ENCODE peak calls at places on chromosomes 6 and 20, in seven cellular contexts. Q, P, A, D, Z, F and U are unnamed samples.
A peak's percentile ranks its signal among the peaks of the same experiment; 100 is the strongest.

GRCh38 chr20:62370115-62370806 is 3.1 kb upstream of the LAMA5 start:
- DNase-seq in D (no peak), A (peak; percentile 91), Q (no peak), P (no peak), Z (peak; percentile 45), F (peak; percentile 65), U (no peak)

GRCh38 chr6:71675386-71675785 is 211.0 kb upstream of the RIMS1 start:
- DNase-seq in Q (no peak), A (no peak), F (no peak), D (no peak), Z (no peak), P (no peak), U (no peak)

GRCh38 chr6:54697423-54697822 is 149.1 kb upstream of the FAM83B start:
- DNase-seq in A (peak; percentile 61), D (no peak), P (no peak), Z (no peak), F (peak; percentile 12), Q (no peak), U (peak; percentile 21)

GRCh38 chr20:63417213-63418120 is 55.0 kb downstream of the KCNQ2 start:
- DNase-seq in A (no peak), D (no peak), Z (no peak), Q (no peak), F (no peak), P (no peak), U (no peak)

GRCh38 chr6:109743739-109744138 is 52.6 kb downstream of the FIG4 start:
- DNase-seq in Z (no peak), D (no peak), F (peak; percentile 89), Q (no peak), P (no peak), A (peak; percentile 77), U (no peak)

GRCh38 chr6:139325003-139325600 is 33.3 kb upstream of the TXLNB start:
- DNase-seq in Q (no peak), D (no peak), P (no peak), Z (no peak), A (no peak), F (no peak), U (no peak)

GRCh38 chr6:41934278-41935189 is 7.1 kb downstream of the CCND3 start:
- DNase-seq in Q (no peak), F (peak; percentile 22), P (no peak), Z (no peak), A (no peak), D (no peak), U (no peak)

GRCh38 chr6:3517350-3517749 is 60.5 kb upstream of the SLC22A23 start:
- DNase-seq in Q (no peak), D (no peak), P (no peak), Z (no peak), F (peak; percentile 94), A (peak; percentile 80), U (no peak)

GRCh38 chr6:57221191-57221935 is 744 bp downstream of the RAB23 start:
- DNase-seq in P (peak; percentile 74), A (peak; percentile 63), Q (peak; percentile 64), F (peak; percentile 81), D (peak; percentile 57), Z (peak; percentile 53), U (peak; percentile 20)

GRCh38 chr20:39893013-39893685 is 795.9 kb downstream of the MAFB start:
- DNase-seq in F (peak; percentile 79), D (no peak), P (no peak), Q (no peak), Z (no peak), A (no peak), U (no peak)

GRCh38 chr20:39898467-39898852 is 790.6 kb downstream of the MAFB start:
- DNase-seq in P (no peak), Z (no peak), A (no peak), F (no peak), D (no peak), Q (no peak), U (no peak)

GRCh38 chr20:39899881-39900280 is 789.2 kb downstream of the MAFB start:
- DNase-seq in D (no peak), P (no peak), F (no peak), A (no peak), Z (no peak), Q (no peak), U (no peak)

GRCh38 chr20:39897058-39897457 is 792.0 kb downstream of the MAFB start:
- DNase-seq in P (no peak), Q (no peak), F (peak; percentile 93), Z (no peak), D (no peak), A (no peak), U (no peak)

GRCh38 chr20:39897781-39898466 is 791.1 kb downstream of the MAFB start:
- DNase-seq in P (no peak), A (no peak), F (peak; percentile 55), Q (no peak), Z (no peak), D (no peak), U (no peak)
- H3K27ac ChIP-seq in P (no peak overlapping the region), A (no peak overlapping the region), F (peak overlapping the region; percentile 15), Q (no peak overlapping the region), Z (no peak overlapping the region), D (no peak overlapping the region), U (no peak overlapping the region)

DNA sequence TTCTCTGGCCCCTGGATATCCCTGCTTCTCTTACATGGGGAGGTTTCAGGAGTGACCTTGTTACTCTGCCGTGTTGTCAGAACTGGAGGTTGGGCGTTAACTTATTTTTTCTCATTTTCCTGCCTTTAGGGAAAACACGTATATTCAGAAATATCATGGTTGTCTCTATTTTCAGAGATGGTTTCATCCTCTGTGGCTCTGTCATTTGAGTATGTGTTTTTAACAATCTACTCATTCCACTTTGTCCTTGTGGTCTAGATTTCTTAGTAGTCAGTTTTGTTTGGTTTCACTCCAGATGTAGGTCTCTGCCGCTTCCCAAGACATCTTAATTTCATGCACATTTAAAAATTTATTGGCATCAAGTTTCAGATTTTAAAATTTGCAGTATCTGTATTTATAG is 45.9 kb downstream of the KCNS1 start:
- DNase-seq in P (no peak), A (no peak), Z (no peak), F (no peak), Q (no peak), D (no peak), U (no peak)
- H3K4me1 ChIP-seq in P (peaks cover 3% of the 10 kb centered on the region), A (peaks cover 25% of the 10 kb centered on the region), Z (peaks cover 10% of the 10 kb centered on the region), F (peaks cover 30% of the 10 kb centered on the region), Q (peaks cover 25% of the 10 kb centered on the region), D (peaks cover 23% of the 10 kb centered on the region), U (no peaks in the 10 kb centered on the region)

GRCh38 chr6:26071135-26071534 is 16.1 kb upstream of the HFE start:
- DNase-seq in Q (no peak), F (peak; percentile 40), D (no peak), P (no peak), Z (no peak), A (no peak), U (no peak)

GRCh38 chr6:26064619-26065257 is 22.5 kb upstream of the HFE start:
- DNase-seq in D (no peak), F (peak; percentile 70), A (peak; percentile 68), P (no peak), Q (no peak), Z (no peak), U (peak; percentile 69)

GRCh38 chr6:26067367-26067766 is 19.9 kb upstream of the HFE start:
- DNase-seq in F (no peak), Q (no peak), D (no peak), Z (no peak), P (no peak), A (peak; percentile 52), U (no peak)

GRCh38 chr6:26068036-26068435 is 19.2 kb upstream of the HFE start:
- DNase-seq in A (no peak), F (no peak), Q (no peak), P (no peak), Z (no peak), D (no peak), U (no peak)

DNA sequence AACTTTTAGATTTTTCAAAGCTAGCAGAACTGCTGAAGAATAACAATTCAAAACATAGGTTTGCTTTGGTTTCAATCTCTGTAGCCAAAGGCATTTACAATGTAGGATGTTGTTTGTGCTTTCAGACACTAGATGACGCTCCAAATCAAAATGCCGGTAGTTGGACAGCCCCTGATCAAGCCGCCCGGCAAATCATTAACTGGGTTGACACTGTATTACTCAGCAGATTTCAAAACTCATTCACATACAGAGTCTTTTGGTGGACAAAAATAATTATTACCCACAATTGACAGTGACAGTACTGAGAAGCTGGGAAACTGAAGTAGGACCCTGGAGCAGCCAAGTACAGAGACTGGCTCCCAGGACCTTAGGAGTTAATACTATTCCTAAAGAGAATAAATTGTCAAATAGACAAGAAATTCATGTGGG is 21.3 kb upstream of the HFE start:
- DNase-seq in Q (peak; percentile 47), P (peak; percentile 48), A (peak; percentile 91), F (peak; percentile 91), D (peak; percentile 66), Z (peak; percentile 45), U (peak; percentile 93)
- H3K27ac ChIP-seq in Q (no peak overlapping the region), P (no peak overlapping the region), A (peak overlapping the region; percentile 32), F (peak overlapping the region; percentile 14), D (no peak overlapping the region), Z (peak overlapping the region; percentile 40), U (no peak overlapping the region)

GRCh38 chr6:125004198-125004597 is 42.0 kb downstream of the RNF217 start:
- DNase-seq in Q (peak; percentile 42), F (peak; percentile 2), A (no peak), Z (no peak), P (no peak), D (no peak), U (no peak)

GRCh38 chr6:124999105-124999764 is 37.0 kb downstream of the RNF217 start:
- DNase-seq in F (no peak), P (no peak), Q (no peak), D (no peak), Z (no peak), A (peak; percentile 53), U (peak; percentile 59)

GRCh38 chr6:125002090-125002741 is 40.0 kb downstream of the RNF217 start:
- DNase-seq in A (no peak), P (no peak), Q (no peak), Z (no peak), D (peak; percentile 79), F (no peak), U (peak; percentile 22)

GRCh38 chr6:125003070-125003469 is 40.8 kb downstream of the RNF217 start:
- DNase-seq in A (no peak), D (no peak), P (no peak), Z (no peak), F (no peak), Q (no peak), U (no peak)

GRCh38 chr6:125001684-125002083 is 39.4 kb downstream of the RNF217 start:
- DNase-seq in A (no peak), D (no peak), P (no peak), Z (no peak), Q (no peak), F (no peak), U (no peak)
- H3K4me1 ChIP-seq in A (peaks cover 19% of the 10 kb centered on the region), D (no peaks in the 10 kb centered on the region), P (peaks cover 3% of the 10 kb centered on the region), Z (peaks cover 52% of the 10 kb centered on the region), Q (peaks cover 28% of the 10 kb centered on the region), F (peaks cover 14% of the 10 kb centered on the region), U (no peaks in the 10 kb centered on the region)

DNA sequence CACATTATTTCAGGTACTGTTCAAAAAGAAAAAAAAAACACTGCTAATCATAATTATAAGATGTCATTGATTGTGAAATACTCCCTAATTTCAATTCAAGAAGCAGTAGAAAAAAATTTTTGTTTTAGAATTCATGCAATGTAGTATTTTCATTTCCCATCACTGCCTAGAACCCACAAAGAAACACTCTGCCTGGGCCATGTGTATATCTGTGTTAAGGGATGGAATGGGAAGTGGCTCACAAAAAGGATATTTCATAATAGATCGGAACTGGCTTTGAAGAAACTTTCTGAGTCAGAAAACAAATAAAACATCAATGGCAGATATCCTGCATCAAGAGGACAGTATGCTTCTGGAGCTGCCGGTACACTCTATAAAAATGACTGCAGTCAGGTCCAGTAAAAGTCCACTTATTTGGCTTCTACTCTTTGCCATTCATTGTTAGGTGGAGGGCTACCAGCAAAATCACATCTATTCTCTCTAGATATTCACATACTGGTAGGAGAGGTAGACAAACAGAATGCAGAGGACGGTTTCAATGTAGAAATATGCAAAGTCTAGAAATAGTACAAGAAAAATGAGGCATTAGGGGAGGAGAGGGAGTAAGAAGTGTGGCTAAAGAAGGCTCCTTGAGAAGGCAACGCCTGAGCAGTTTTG is 135.0 kb upstream of the TNFAIP3 start:
- DNase-seq in P (no peak), F (peak; percentile 73), Q (no peak), Z (no peak), A (peak; percentile 86), D (no peak), U (no peak)
- H3K27ac ChIP-seq in P (no peak overlapping the region), F (no peak overlapping the region), Q (no peak overlapping the region), Z (no peak overlapping the region), A (peak overlapping the region; percentile 53), D (no peak overlapping the region), U (no peak overlapping the region)